ENCODE peak calls at places on chromosomes 16 and 17, in four cellular contexts. One of them, this sample, is unnamed.
A peak's percentile ranks its signal among the peaks of the same experiment; 100 is the strongest.

GRCh38 chr17:48310748-48311213 is 119.2 kb downstream of the SKAP1 start:
- DNase-seq in H1: no peak
- DNase-seq in K562: peak; percentile 14
- DNase-seq in GM12878: no peak
- DNase-seq in this sample: no peak

GRCh38 chr17:35736236-35736635 is 4.8 kb downstream of the RASL10B start:
- DNase-seq in H1: no peak
- DNase-seq in K562: no peak
- DNase-seq in GM12878: no peak
- DNase-seq in this sample: no peak

GRCh38 chr17:48915459-48916282 is 7.5 kb downstream of the UBE2Z start:
- DNase-seq in H1: no peak
- DNase-seq in K562: no peak
- DNase-seq in GM12878: peak; percentile 74
- DNase-seq in this sample: no peak

GRCh38 chr16:67456383-67457140 is 24.4 kb downstream of the ATP6V0D1 start:
- DNase-seq in H1: no peak
- DNase-seq in K562: peak; percentile 38
- DNase-seq in GM12878: no peak
- DNase-seq in this sample: no peak

GRCh38 chr16:2981177-2981898 is 1.1 kb upstream of the PKMYT1 start:
- DNase-seq in H1: no peak
- DNase-seq in K562: peak; percentile 67
- DNase-seq in GM12878: no peak
- DNase-seq in this sample: no peak

GRCh38 chr17:19897901-19898300 is 30.2 kb upstream of the ULK2 start:
- DNase-seq in H1: no peak
- DNase-seq in K562: no peak
- DNase-seq in GM12878: no peak
- DNase-seq in this sample: peak; percentile 16

GRCh38 chr17:31078290-31078689 is 16.5 kb upstream of the NF1 start:
- DNase-seq in H1: no peak
- DNase-seq in K562: no peak
- DNase-seq in GM12878: no peak
- DNase-seq in this sample: no peak

GRCh38 chr16:11698271-11698689 is 30.0 kb downstream of the SNN start:
- DNase-seq in H1: no peak
- DNase-seq in K562: no peak
- DNase-seq in GM12878: no peak
- DNase-seq in this sample: no peak

GRCh38 chr17:28501421-28502284 is 4.5 kb upstream of the FOXN1 start:
- DNase-seq in H1: no peak
- DNase-seq in K562: no peak
- DNase-seq in GM12878: no peak
- DNase-seq in this sample: no peak

DNA sequence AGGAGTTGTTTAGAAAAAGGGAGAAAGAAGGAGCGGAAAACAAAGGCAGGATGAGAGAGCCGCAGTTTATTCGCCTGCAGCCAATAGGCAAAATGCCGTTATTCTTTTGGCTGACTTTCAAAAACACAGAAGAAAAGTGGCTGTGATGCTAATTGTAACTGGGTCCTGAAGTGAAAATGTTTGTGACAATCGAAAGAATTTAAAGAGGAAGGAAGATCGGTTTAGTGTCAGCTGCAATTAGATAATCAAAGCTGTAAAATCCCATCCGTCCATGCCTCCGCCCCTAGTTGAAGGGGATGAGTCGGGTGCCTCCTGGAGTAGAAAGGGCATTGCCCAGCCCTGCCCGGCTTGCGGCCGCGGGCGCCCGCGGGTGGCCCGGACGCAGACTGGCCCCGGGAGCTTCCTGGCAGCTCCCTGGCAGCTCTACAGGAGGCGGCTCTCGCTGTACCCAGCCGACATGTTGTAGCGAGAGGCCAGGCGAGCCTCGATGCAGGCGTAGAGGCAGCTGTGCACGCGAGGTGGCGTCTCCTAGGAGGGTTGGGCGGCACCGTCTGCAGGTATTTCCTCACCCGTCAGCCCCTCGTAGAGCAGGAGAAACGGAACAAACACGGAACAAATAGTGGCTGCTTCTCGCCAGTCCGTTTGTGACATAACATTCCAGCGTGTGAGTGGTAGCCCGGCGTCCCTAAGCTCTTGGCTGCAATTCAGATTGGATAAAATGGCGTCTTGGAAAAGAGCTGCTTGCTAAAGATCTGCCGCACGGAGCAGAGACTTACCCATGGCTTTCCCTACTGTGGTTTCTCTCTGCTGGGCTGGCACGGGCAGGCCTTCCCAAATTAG is 82.3 kb downstream of the TNRC6C start:
- DNase-seq in H1: no peak
- DNase-seq in K562: no peak
- DNase-seq in GM12878: peak; percentile 21
- DNase-seq in this sample: peak; percentile 56
- TF ChIP-seq ATF3 in H1: no peak
- TF ChIP-seq ATF3 in K562: no peak
- TF ChIP-seq ATF3 in GM12878: no peak
- TF ChIP-seq ATF3 in this sample: no peak

GRCh38 chr17:251531-251930 is 70.1 kb upstream of the DOC2B start:
- DNase-seq in H1: peak; percentile 39
- DNase-seq in K562: no peak
- DNase-seq in GM12878: no peak
- DNase-seq in this sample: no peak

GRCh38 chr17:249236-249993 is 68.0 kb upstream of the DOC2B start:
- DNase-seq in H1: peak; percentile 33
- DNase-seq in K562: no peak
- DNase-seq in GM12878: no peak
- DNase-seq in this sample: no peak

GRCh38 chr17:250487-251300 is 69.2 kb upstream of the DOC2B start:
- DNase-seq in H1: peak; percentile 34
- DNase-seq in K562: no peak
- DNase-seq in GM12878: no peak
- DNase-seq in this sample: no peak

GRCh38 chr17:252456-252855 is 71.0 kb upstream of the DOC2B start:
- DNase-seq in H1: no peak
- DNase-seq in K562: no peak
- DNase-seq in GM12878: no peak
- DNase-seq in this sample: no peak

DNA sequence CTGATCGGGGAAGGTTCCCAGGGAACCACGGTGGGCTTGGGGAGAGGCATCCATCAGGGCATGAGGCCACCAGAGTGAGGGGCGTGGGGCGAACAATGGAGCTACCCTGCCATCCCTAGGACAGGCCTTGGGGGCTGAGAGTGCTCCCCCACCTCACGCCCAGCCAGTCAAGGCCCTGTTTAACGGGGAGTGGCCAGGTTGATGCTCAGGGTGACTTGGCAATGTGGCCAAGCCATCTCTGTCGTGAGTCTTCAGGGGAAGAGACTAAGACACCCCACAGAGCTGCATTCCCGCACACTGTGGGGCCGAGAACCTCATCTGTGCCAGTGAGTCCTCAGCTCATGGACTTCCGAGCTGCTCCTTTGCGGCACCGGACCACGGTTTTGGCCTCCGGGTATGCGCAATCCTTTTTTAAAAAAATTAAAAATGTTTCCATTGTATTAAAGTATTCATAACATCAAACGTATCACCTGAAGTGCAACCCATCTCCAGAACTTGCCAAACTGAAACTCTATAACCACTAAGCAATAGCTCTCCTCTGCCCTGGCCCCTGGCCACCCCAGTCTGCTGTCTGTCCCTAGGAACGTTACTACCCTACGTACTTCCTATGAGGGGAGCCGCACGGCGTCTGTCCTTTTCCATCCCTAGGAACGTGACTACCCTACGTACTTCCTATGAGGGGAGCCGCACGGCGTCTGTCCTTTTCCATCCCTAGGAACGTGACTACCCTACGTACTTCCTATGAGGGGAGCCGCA is 71.8 kb upstream of the DOC2B start:
- DNase-seq in H1: peak; percentile 39
- DNase-seq in K562: no peak
- DNase-seq in GM12878: no peak
- DNase-seq in this sample: no peak
- TF ChIP-seq ATF3 in H1: no peak
- TF ChIP-seq ATF3 in K562: no peak
- TF ChIP-seq ATF3 in GM12878: no peak
- TF ChIP-seq ATF3 in this sample: no peak

DNA sequence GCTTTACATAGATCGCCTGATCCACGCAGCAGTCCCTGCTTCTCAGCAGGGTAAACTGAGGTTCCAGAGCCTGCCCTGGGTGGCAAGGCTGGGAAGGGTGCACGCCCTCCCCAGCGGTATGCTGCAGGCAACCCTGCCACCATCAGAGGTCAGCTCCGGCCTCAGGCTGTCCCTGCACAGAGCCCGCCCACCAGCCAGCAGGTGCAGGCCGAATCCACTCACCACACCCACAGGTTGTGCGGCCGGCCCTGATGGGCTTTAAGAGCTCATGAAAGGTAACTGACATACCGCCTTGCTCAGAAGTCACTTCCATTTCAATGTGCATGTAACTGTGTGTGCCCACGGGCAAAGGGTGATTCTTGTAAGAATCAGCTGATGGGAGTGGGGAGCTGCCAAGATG is 7.1 kb downstream of the RBFOX3 start:
- DNase-seq in H1: no peak
- DNase-seq in K562: no peak
- DNase-seq in GM12878: no peak
- DNase-seq in this sample: no peak
- TF ChIP-seq ATF3 in H1: no peak
- TF ChIP-seq ATF3 in K562: no peak
- TF ChIP-seq ATF3 in GM12878: no peak
- TF ChIP-seq ATF3 in this sample: no peak

GRCh38 chr17:70271672-70272071 is 102.3 kb downstream of the KCNJ2 start:
- DNase-seq in H1: no peak
- DNase-seq in K562: no peak
- DNase-seq in GM12878: no peak
- DNase-seq in this sample: no peak

GRCh38 chr17:70271200-70271599 is 101.9 kb downstream of the KCNJ2 start:
- DNase-seq in H1: no peak
- DNase-seq in K562: no peak
- DNase-seq in GM12878: no peak
- DNase-seq in this sample: no peak

GRCh38 chr17:70274255-70274654 is 104.9 kb downstream of the KCNJ2 start:
- DNase-seq in H1: no peak
- DNase-seq in K562: no peak
- DNase-seq in GM12878: no peak
- DNase-seq in this sample: no peak

GRCh38 chr17:70278846-70279465 is 109.6 kb downstream of the KCNJ2 start:
- DNase-seq in H1: no peak
- DNase-seq in K562: no peak
- DNase-seq in GM12878: no peak
- DNase-seq in this sample: no peak

DNA sequence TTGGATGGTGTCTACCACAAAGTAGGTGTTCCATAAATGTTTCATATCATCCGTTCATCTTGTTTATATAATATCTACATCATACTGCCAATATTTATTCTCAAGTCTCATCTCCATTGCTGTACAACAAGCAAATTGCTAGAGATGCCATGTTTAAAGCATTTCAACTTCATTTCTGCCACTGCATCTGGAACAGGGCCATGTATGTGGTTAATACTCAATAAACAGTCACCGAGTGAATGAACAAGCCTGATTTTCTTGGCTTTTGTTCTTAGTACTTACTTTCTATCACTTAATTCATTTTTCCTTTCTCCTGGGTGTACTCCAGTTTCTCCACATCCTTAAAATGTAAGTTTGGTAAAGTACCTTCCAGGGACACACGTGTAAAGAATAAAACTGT is 107.6 kb downstream of the KCNJ2 start:
- DNase-seq in H1: no peak
- DNase-seq in K562: no peak
- DNase-seq in GM12878: no peak
- DNase-seq in this sample: no peak
- TF ChIP-seq ATF3 in H1: no peak
- TF ChIP-seq ATF3 in K562: no peak
- TF ChIP-seq ATF3 in GM12878: no peak
- TF ChIP-seq ATF3 in this sample: no peak

DNA sequence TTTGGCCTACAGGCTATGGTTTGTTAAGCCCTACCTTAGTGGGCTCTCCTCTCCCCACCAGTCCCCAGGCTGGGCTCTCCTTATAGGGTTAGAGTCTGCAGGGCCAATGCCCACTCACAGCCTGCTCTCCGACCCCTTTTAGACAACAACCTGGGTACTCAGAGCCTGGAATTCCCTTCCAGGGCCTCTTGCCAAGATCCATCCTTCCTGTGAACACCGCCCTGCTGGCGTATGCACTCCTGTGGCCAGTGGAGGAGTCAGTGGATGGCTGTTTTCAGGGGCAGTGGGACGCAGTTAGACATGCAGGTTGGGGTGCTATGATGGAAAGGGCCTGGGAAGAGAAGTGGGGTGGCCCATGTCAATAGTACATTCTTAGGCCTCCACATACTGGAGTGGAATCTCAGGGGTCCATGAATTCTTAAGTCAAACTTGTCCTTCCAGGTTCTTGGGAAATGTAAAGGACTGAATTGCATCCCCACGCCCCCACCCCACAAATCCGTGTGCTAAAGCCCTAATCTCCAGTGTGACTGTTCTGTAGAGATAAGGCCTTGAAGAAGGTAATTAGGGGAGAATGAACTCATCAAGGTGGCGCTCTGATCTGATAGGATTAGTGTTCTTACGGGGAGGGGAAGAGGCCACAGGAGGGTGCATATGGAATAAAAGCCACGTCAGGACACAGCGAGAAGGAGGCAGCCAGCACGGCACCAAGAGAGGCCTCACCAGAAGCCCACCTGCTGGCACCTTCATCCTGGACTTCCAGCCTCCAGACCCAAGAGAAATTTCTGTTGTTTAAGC is 81.6 kb upstream of the CACNG5 start:
- DNase-seq in H1: no peak
- DNase-seq in K562: peak; percentile 48
- DNase-seq in GM12878: no peak
- DNase-seq in this sample: no peak
- TF ChIP-seq ATF3 in H1: no peak
- TF ChIP-seq ATF3 in K562: peak; percentile 70
- TF ChIP-seq ATF3 in GM12878: no peak
- TF ChIP-seq ATF3 in this sample: no peak

DNA sequence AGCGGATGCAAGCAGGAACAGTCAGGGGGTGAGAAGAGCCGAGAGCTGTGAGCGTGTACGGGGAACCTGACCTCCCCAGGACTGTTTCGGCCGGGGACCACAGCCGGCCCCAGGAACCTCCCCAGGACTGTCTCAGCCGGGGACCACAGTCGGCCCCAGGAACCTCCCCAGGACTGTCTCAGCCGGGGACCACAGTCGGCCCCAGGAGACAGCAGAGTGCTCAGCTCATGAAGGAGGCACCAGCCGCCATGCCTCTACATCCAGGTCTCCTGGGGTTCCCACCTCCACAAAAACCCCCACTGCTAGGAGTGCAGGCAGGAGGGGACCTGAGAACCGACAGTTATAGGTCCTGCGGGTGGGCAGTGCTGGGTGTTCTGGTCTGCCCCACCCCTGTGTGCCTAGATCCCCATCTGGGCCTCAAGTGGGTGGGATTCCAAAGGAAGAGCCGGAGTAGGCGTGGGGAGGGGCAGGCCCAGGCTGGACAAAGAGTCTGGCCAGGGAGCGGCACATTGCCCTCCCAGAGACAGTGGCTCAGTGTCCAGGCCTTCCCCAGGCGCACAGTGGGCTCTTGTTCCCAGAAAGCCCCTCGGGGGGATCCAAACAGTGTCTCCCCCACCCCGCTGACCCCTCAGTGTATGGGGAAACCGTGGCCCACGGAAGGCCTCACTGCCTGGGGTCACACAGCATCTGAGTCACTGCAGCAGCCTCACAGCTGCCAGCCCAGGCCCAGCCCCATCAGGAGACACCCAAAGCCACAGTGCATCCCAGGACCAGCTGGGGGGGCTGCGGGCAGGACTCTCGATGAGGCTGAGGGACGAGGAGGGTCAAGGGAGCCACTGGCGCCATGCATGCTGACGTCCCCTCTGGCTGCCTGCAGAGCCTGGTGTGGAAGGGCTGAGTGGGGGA is 4.3 kb downstream of the RHBDF1 start:
- DNase-seq in H1: no peak
- DNase-seq in K562: no peak
- DNase-seq in GM12878: no peak
- DNase-seq in this sample: no peak
- TF ChIP-seq ATF3 in H1: no peak
- TF ChIP-seq ATF3 in K562: no peak
- TF ChIP-seq ATF3 in GM12878: no peak
- TF ChIP-seq ATF3 in this sample: no peak

This sample was measured in HCT116.